ENCODE peak calls at places on chromosomes 1 and 21, in five cellular contexts. S, M, C, X and O are unnamed samples.

GRCh38 chr1:204361781-204362180 is 2.1 kb upstream of the PLEKHA6 start:
- DNase-seq in S (no peak), M (no peak), C (no peak), X (no peak), O (no peak)

GRCh38 chr1:110948038-110948810 is 15.5 kb downstream of the LRIF1 start:
- DNase-seq in S (no peak), M (no peak), C (no peak), X (no peak), O (peak; percentile 8)

GRCh38 chr1:1603671-1604373 is 3.9 kb upstream of the FNDC10 start:
- DNase-seq in S (no peak), M (no peak), C (no peak), X (no peak), O (no peak)

GRCh38 chr1:65605621-65606020 is 185.2 kb downstream of the LEPR start:
- DNase-seq in S (no peak), M (no peak), C (no peak), X (no peak), O (no peak)

GRCh38 chr1:232974971-232975370 is 24.6 kb downstream of the NTPCR start:
- DNase-seq in S (no peak), M (no peak), C (no peak), X (no peak), O (no peak)

GRCh38 chr1:44644806-44645205 is 29.5 kb downstream of the TMEM53 start:
- DNase-seq in S (no peak), M (no peak), C (no peak), X (no peak), O (no peak)

GRCh38 chr1:192571706-192572105 is 3.9 kb upstream of the RGS1 start:
- DNase-seq in S (no peak), M (no peak), C (no peak), X (no peak), O (no peak)

GRCh38 chr1:15027515-15027948 is 126.0 kb upstream of the TMEM51 start:
- DNase-seq in S (peak; percentile 50), M (peak; percentile 82), C (no peak), X (peak; percentile 81), O (peak; percentile 57)

GRCh38 chr21:26124421-26124833 is 46.1 kb downstream of the APP start:
- DNase-seq in S (no peak), M (no peak), C (no peak), X (no peak), O (no peak)

DNA sequence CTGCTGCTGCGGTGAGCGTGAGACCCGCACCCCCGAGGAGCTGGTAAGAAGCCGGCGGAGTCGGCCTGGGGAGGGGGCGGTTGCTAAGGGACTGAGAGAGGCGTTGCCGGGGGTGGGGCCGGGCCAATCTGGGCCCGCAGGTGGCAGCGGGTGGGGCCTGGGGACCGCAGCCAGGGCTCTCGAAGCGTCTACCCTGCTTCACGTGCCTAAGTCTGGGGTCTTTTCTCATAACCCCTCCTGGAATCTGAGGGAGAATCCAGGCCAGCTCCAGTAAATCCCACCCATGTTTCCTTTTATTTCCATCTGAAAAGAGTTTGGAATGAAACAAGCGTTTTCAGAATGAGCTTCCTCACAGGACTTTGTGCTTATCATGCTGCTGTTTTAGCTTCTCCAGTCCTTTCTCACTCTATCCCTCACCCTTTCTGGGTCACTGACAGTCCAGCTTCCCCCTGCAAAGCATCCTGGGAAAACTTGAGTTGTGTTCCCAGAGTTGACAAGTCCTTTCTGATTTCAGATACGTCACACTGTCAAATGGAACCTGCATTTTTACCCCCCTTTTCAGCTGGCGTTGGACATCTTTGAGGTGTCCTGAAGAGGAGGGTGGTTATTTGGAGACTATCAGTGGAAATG is 431 bp downstream of the CLCN6 start:
- DNase-seq in S (no peak), M (no peak), C (no peak), X (peak; percentile 51), O (no peak)
- TF ChIP-seq POLR2A in S (no peak), M (no peak), C (no peak), X (no peak), O (no peak)

GRCh38 chr1:21175324-21175669 is 1.4 kb downstream of the EIF4G3 start:
- DNase-seq in S (no peak), M (no peak), C (no peak), X (no peak), O (no peak)

GRCh38 chr1:21174638-21175323 is 1.9 kb downstream of the EIF4G3 start:
- DNase-seq in S (no peak), M (no peak), C (no peak), X (no peak), O (no peak)

GRCh38 chr1:21174230-21174629 is 2.5 kb downstream of the EIF4G3 start:
- DNase-seq in S (no peak), M (no peak), C (no peak), X (no peak), O (no peak)

GRCh38 chr1:21175670-21176581 is 771 bp downstream of the EIF4G3 start:
- DNase-seq in S (no peak), M (peak; percentile 67), C (peak; percentile 64), X (peak; percentile 88), O (no peak)

DNA sequence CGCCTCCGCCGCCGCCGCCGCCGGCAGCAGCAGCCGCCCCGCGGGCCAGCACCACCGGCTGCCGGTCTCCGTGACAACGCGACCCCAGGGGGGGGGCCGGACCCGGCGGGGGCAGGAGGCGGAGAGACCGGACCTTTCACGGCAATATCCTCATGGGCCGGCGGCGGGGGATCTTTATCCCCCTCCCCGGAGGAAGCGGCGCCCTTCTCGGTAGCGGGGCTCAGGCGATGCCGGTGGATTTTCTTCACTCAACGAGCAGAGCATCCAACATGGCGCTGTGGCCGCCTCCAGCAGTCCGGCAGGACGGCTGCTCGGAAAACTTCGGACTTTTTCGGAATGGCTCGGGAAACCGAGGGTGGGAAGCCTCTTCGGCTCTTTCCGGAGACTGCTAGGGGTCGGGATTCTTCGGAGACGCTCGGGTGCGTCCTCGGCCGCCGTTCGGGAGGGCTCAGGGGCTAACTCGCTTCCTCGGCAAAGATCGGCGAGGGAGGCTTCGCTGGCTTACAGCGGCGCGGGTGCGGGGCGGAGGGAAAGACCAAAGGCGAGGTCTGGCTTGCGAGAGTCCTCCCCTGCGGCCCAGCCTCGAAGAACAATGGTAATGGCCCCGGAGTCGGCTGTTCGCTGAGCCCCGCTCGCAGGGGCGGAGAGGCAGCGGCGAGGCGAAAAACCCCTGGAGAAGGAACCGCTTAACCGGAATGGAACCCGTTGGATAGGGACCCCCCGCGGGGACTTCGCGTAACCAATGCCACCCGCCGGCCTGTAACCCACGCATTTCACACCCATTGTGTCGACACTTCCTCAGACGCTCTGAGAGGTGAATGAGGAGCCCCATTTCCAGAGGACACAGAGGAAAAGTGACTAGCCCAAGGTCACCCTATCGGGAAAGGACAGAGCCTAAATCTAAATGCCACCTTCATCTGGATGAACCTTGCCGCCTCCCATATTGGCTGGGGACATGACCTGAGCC is at the start of gene EIF4G3:
- DNase-seq in S (peak; percentile 87), M (peak; percentile 100), C (peak; percentile 100), X (peak; percentile 95), O (peak; percentile 62)
- TF ChIP-seq POLR2A in S (peak; percentile 86), M (peak; percentile 95), C (peak; percentile 59), X (peak; percentile 90), O (peak; percentile 65)

GRCh38 chr21:44593598-44594405 is 1.5 kb upstream of the KRTAP10-6 start:
- DNase-seq in S (no peak), M (no peak), C (peak; percentile 96), X (peak; percentile 67), O (no peak)
- TF ChIP-seq POLR2A in S (no peak), M (no peak), C (no peak), X (no peak), O (no peak)

DNA sequence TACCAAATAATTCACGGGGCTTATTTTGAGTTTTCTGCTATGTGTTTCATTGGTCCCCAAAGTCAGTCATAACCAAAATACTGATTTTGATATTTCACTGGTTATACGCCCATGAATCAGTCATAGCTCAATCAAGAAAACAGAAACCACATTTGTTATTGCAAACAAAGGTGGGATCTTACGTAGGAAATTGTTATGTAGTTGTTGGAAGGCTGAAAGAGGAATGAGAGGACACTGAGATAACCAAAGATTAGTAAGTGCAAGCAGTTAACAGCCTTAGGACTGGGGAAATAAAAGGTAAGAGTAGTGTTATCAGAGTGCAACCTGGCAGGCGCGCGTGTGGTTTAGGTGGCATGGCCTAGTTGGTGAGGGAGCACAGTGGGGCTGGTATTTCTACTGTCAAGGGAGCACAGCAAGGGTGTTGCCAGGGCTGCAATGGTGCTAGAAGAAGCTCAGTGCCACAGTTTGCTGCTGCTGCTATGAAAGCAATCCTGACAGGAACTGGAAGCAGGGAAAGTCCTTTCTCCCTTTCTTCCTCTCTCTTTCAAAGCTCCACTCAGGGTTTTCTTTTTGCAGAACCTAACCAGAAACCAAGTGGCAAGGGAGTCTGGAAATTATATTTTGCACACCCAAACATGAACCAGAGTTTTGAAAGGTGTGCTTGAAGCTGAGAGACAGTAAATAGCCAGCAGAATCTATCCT is 33.7 kb downstream of the RTCA start:
- DNase-seq in S (no peak), M (no peak), C (no peak), X (no peak), O (no peak)
- TF ChIP-seq POLR2A in S (no peak), M (no peak), C (no peak), X (no peak), O (no peak)

DNA sequence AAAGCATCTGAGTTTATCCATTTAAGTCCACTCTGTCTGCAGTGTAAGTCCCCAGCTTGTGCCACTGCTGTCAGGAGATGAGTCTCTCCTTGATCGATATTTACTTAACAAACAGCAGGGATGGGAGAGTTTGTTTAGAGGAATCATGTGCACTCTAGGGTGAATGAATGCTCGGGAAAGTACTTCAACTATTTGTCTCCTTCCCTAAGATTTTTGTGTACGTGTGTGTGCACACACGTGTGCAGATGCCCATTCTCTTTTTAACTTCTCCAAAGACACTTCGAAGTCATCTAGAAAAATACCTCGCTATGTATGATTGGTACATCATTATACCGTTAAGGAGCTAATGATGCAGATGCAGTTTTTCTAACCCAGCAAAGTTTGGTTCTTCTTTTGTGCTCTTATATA is 41.2 kb downstream of the PROX1 start:
- DNase-seq in S (no peak), M (no peak), C (no peak), X (no peak), O (no peak)
- TF ChIP-seq POLR2A in S (no peak), M (no peak), C (no peak), X (no peak), O (no peak)

GRCh38 chr21:42496120-42496838 is at the start of gene RSPH1:
- DNase-seq in S (peak; percentile 96), M (peak; percentile 100), C (peak; percentile 100), X (peak; percentile 100), O (peak; percentile 99)
- TF ChIP-seq POLR2A in S (no peak), M (peak; percentile 93), C (peak; percentile 65), X (no peak), O (peak; percentile 61)

DNA sequence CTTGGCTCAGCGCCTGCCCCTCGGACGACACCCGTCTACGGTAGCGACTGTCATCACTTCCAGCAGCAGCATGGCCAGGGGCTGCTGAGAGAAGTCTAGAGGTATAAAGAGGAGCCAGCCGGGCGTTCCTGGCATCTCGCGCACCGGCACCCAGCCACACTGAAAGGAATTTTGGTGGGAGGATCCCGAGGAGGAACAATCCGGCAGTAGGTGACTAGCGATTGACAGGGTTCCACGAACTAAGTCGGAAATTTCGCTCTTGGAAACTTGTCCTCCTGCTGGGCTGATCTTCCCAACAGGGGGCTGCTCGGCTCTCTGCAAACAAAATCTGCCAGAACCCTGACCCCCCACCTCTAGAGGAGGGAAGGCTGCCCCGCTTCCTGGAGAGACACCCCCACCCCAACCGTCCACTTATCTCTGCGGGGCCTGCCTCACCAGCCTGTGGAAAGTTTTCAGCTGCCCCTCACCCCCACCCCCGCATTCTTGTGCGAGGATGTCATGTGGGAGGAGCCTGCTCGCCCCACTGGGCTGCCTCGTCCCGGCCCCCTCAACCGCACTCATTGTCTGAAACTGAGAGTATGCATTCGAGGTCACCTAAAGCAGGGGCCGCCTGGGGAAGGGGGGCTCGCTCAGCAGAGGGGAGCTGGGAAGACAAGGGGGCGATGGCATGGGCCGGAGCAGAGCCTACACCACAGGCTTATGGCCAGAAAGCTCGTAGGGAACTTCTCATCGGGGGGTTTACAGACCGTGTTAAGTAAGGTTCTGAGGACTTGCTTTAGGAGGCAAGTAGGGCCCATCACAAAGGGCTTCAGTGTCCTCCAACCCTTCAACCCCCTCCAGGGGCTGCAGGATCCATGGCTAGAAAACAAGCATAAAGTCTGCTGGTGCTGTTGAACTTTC is 9.6 kb downstream of the EPHA2 start:
- DNase-seq in S (peak; percentile 75), M (peak; percentile 87), C (peak; percentile 65), X (peak; percentile 98), O (peak; percentile 56)
- TF ChIP-seq POLR2A in S (no peak), M (peak; percentile 8), C (peak; percentile 19), X (peak; percentile 80), O (peak; percentile 25)